ENCODE peak calls at places on chromosomes 16 and 17, in seven cellular contexts. C, S, P, X, R, J and K are unnamed samples.

GRCh38 chr16:86092586-86093480 is 193.9 kb downstream of the IRF8 start:
- DNase-seq in R (no peak), S (no peak), P (no peak), C (no peak), X (no peak), J (no peak), K (peak; percentile 43)

GRCh38 chr16:82264781-82265180 is 94.8 kb upstream of the MPHOSPH6 start:
- DNase-seq in J (no peak), C (no peak), S (no peak), X (no peak), P (peak; percentile 11), R (no peak), K (no peak)

GRCh38 chr16:74601131-74601871 is 5.6 kb downstream of the GLG1 start:
- DNase-seq in J (no peak), R (no peak), P (no peak), C (no peak), X (no peak), S (no peak), K (no peak)

GRCh38 chr17:9002610-9003354 is 18.5 kb upstream of the NTN1 start:
- DNase-seq in X (peak; percentile 18), C (no peak), S (peak; percentile 3), R (no peak), P (peak; percentile 67), J (peak; percentile 24), K (peak; percentile 42)

GRCh38 chr17:66492500-66493123 is 190.2 kb downstream of the PRKCA start:
- DNase-seq in S (peak; percentile 56), P (no peak), C (no peak), J (no peak), X (peak; percentile 46), R (no peak), K (no peak)

GRCh38 chr16:57389087-57389468 is 15.5 kb upstream of the CCL17 start:
- DNase-seq in R (no peak), S (no peak), J (no peak), C (no peak), P (no peak), X (no peak), K (no peak)

GRCh38 chr17:80254396-80255241 is 6.0 kb upstream of the RNF213 start:
- DNase-seq in P (no peak), S (peak; percentile 92), R (no peak), C (peak; percentile 68), X (peak; percentile 74), J (no peak), K (peak; percentile 9)

GRCh38 chr17:81398855-81399451 is 3.7 kb downstream of the BAHCC1 start:
- DNase-seq in S (no peak), C (no peak), X (peak; percentile 46), P (no peak), J (no peak), R (no peak), K (peak; percentile 59)

GRCh38 chr16:369866-370436 is 387 bp downstream of the MRPL28 start:
- DNase-seq in J (no peak), X (peak; percentile 43), R (no peak), P (peak; percentile 71), S (no peak), C (no peak), K (peak; percentile 60)

GRCh38 chr17:50264263-50265113 is 9.8 kb upstream of the TMEM92 start:
- DNase-seq in P (peak; percentile 43), S (peak; percentile 43), X (no peak), J (peak; percentile 72), R (peak; percentile 69), C (no peak), K (no peak)

GRCh38 chr17:9095390-9095789 is 74.1 kb downstream of the NTN1 start:
- DNase-seq in R (no peak), S (no peak), P (no peak), C (no peak), X (no peak), J (no peak), K (no peak)

GRCh38 chr16:10813123-10813455 is 5.5 kb downstream of the TVP23A start:
- DNase-seq in S (no peak), C (no peak), P (no peak), J (no peak), X (no peak), R (no peak), K (no peak)

GRCh38 chr16:10809706-10810105 is 8.9 kb downstream of the TVP23A start:
- DNase-seq in J (no peak), P (no peak), C (no peak), S (no peak), X (no peak), R (no peak), K (no peak)

GRCh38 chr16:10808850-10809249 is 9.7 kb downstream of the TVP23A start:
- DNase-seq in J (no peak), P (no peak), C (no peak), R (no peak), X (no peak), S (no peak), K (no peak)

GRCh38 chr16:10808218-10808617 is 10.4 kb downstream of the TVP23A start:
- DNase-seq in S (no peak), R (no peak), J (no peak), P (no peak), X (no peak), C (no peak), K (no peak)

DNA sequence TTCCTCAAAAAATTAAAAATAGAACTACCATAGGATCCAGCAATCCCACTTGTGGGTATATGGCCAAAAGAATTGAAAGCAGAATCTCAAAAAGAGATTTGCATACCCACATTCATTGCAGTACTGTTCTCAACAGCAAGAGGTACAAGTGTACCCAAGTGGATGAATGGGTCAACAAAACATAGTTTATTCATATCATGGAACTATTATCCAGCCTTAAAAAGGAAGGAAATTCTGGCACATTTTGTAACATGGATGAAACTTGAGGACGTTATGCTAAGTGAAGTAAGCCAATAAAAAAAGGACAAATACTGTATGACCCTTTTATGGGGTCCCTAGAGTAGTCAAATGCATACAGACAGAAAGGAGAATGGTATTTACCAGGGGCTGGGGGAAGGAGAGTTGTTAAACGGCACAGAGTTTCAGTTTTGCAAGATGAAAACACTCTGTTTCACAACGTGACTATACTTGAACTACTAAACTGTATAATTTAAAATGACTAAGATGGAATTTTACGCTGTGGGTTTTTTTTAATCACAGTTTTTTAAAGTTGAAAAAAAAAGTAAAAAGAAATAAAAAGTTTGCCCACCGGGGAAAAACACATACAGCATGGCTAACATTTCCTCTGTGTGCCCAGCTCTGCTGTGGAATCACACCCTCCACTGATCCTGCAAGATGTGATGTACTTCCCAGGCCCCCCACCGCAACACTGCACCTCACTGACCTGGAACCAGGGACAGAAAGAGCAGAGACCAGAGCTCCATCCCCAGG is 6.1 kb downstream of the TVP23A start:
- DNase-seq in S (no peak), J (no peak), R (no peak), P (no peak), X (no peak), C (no peak), K (no peak)
- H3K4me3 ChIP-seq in S (no peak overlapping the region), J (no peak overlapping the region), R (no peak overlapping the region), P (no peak overlapping the region), X (no peak overlapping the region), C (no peak overlapping the region), K (no peak overlapping the region)

GRCh38 chr16:4293181-4293716 is 20.4 kb upstream of the TFAP4 start:
- DNase-seq in C (no peak), J (no peak), R (no peak), P (peak; percentile 30), S (no peak), X (no peak), K (no peak)

GRCh38 chr16:4297480-4297879 is 18.4 kb upstream of the GLIS2 start:
- DNase-seq in R (no peak), X (no peak), S (no peak), C (no peak), J (no peak), P (no peak), K (no peak)

GRCh38 chr16:4290236-4290830 is 17.5 kb upstream of the TFAP4 start:
- DNase-seq in P (peak; percentile 60), C (no peak), J (no peak), X (peak; percentile 78), R (no peak), S (peak; percentile 47), K (peak; percentile 15)

GRCh38 chr16:4291699-4292098 is 18.9 kb upstream of the TFAP4 start:
- DNase-seq in R (no peak), J (no peak), X (no peak), C (no peak), S (no peak), P (no peak), K (no peak)

DNA sequence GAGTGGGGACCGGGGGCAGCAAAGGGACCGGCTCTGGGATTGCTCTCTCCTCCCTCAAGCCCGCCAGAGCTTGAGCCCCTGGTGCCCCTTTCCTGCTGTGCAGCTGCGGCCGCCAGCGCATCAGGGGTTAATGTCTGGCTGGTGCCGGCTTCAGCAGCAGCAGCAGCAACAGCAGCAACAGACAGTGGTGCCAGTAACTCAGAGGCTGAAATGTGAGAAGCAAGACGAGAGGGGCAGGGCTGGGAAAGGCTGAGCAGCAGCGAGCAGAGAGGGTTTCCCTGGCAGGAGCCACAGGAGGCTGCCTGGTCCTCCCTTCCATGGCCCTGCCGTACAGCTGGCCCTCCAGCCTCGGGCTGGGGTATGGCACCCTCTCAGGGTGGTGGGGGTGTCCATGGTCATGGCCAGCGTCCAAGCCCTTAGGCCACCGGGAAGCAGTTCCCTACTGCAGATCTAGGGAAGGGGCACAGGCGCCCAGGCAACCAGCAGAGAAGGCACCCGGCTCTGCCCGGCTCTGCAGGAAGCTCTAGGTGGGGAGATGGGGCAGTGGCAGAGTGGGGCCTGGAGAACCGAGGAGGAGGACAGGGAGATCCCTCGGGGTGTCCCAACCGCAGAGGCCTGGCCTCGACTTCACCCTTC is 21.1 kb upstream of the TFAP4 start:
- DNase-seq in C (no peak), J (peak; percentile 62), X (peak; percentile 81), P (peak; percentile 90), R (peak; percentile 61), S (peak; percentile 81), K (peak; percentile 85)
- H3K27ac ChIP-seq in C (peak overlapping the region; percentile 48), J (peak overlapping the region; percentile 62), X (peak overlapping the region; percentile 89), P (peak overlapping the region; percentile 96), R (peak overlapping the region; percentile 49), S (peak overlapping the region; percentile 17), K (no peak overlapping the region)

GRCh38 chr16:88535181-88535856 is 34.9 kb upstream of the ZC3H18 start:
- DNase-seq in C (no peak), S (no peak), J (no peak), X (no peak), R (no peak), P (no peak), K (peak; percentile 69)
- H3K4me3 ChIP-seq in C (peak overlapping the region; percentile 56), S (peak overlapping the region; percentile 28), J (no peak overlapping the region), X (peak overlapping the region; percentile 29), R (peak overlapping the region; percentile 65), P (peak overlapping the region; percentile 63), K (peak overlapping the region; percentile 64)

GRCh38 chr17:27654654-27655524 is 23.9 kb downstream of the LGALS9 start:
- DNase-seq in X (peak; percentile 70), J (peak; percentile 71), R (peak; percentile 42), S (peak; percentile 13), C (peak; percentile 6), P (peak; percentile 93), K (peak; percentile 63)
- H3K27ac ChIP-seq in X (no peak overlapping the region), J (no peak overlapping the region), R (no peak overlapping the region), S (no peak overlapping the region), C (no peak overlapping the region), P (no peak overlapping the region), K (no peak overlapping the region)

GRCh38 chr16:21611546-21612384 is 12.4 kb downstream of the METTL9 start:
- DNase-seq in S (peak; percentile 18), X (peak; percentile 38), J (no peak), R (no peak), P (no peak), C (no peak), K (no peak)
- H3K4me3 ChIP-seq in S (no peak overlapping the region), X (no peak overlapping the region), J (no peak overlapping the region), R (no peak overlapping the region), P (no peak overlapping the region), C (no peak overlapping the region), K (no peak overlapping the region)

DNA sequence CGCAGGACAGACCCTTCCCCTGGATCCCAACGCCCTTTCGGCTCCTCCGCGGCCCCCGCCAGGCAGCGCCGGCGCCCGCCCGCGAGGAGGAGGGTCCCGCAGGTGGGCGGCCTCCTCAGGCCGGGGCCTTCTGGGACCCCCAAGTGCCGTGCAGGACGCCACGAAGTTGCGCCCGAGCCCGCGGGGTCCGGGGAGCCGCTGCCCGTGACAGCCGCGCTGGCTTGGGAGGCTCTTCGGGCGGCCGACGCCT is 504 bp downstream of the ERN1 start:
- DNase-seq in P (peak; percentile 45), S (no peak), J (no peak), R (no peak), X (no peak), C (no peak), K (no peak)
- H3K27ac ChIP-seq in P (no peak overlapping the region), S (peak overlapping the region; percentile 56), J (peak overlapping the region; percentile 91), R (peak overlapping the region; percentile 91), X (peak overlapping the region; percentile 90), C (no peak overlapping the region), K (peak overlapping the region; percentile 90)